ENCODE peak calls at places on chromosomes 3 and 15, in ten cellular contexts. L is ascending aorta, B is Peyer's patch, I is cardiac muscle cell, X is osteoblast, M is PC-3, A is left ventricle myocardium inferior, R is right cardiac atrium, H is colonic mucosa, P is heart left ventricle. D is an unnamed sample. For H3K27me3, the result is how much of the 10 kb centered on the place peaks cover.

GRCh38 chr15:59862191-59863155 is 141.6 kb upstream of the FOXB1 start:
- DNase-seq in X (peak), M (peak), L (no peak), H (no peak), A (no peak), I (no peak), P (no peak), R (no peak), B (no peak), D (no peak)

GRCh38 chr3:101836907-101837598 is 12.3 kb upstream of the NFKBIZ start:
- DNase-seq in X (no peak), R (no peak), H (no peak), I (no peak), B (no peak), P (no peak), A (no peak), L (no peak), M (peak), D (no peak)

GRCh38 chr15:34850121-34850520 is 54.8 kb upstream of the ACTC1 start:
- DNase-seq in L (no peak), A (no peak), H (no peak), P (peak), X (no peak), R (peak), M (no peak), I (no peak), B (no peak), D (no peak)

GRCh38 chr3:11288786-11289637 is 16.8 kb downstream of the ATG7 start:
- DNase-seq in X (peak), P (no peak), A (no peak), I (no peak), L (no peak), M (peak), B (no peak), H (no peak), R (no peak), D (no peak)

GRCh38 chr15:51620647-51621046 is 1.9 kb downstream of the DMXL2 start:
- DNase-seq in B (no peak), P (no peak), I (no peak), R (no peak), A (no peak), L (no peak), M (no peak), H (no peak), X (no peak), D (no peak)

GRCh38 chr15:70778258-70779076 is 15.1 kb upstream of the UACA start:
- DNase-seq in P (no peak), A (no peak), H (no peak), I (no peak), M (peak), B (no peak), R (no peak), L (no peak), X (peak), D (no peak)

GRCh38 chr15:75599396-75599795 is 20.3 kb upstream of the PTPN9 start:
- DNase-seq in L (no peak), M (no peak), P (no peak), H (no peak), X (peak), R (no peak), A (no peak), I (no peak), B (no peak), D (no peak)

GRCh38 chr3:110859340-110859739 is 212.3 kb upstream of the NECTIN3 start:
- DNase-seq in I (no peak), H (no peak), L (no peak), R (no peak), X (no peak), A (no peak), P (no peak), B (no peak), M (no peak), D (no peak)

GRCh38 chr3:149441662-149442442 is 32.6 kb upstream of the TM4SF4 start:
- DNase-seq in B (no peak), R (no peak), A (no peak), I (no peak), P (no peak), L (no peak), H (no peak), M (no peak), X (no peak), D (no peak)

GRCh38 chr3:13107661-13108060 is 34.4 kb upstream of the IQSEC1 start:
- DNase-seq in M (no peak), P (no peak), L (no peak), H (no peak), B (peak), X (peak), R (peak), I (no peak), A (no peak), D (no peak)

GRCh38 chr3:105647047-105647446 is 221.8 kb downstream of the CBLB start:
- DNase-seq in P (peak), R (no peak), L (no peak), X (no peak), B (peak), I (no peak), H (no peak), A (no peak), M (peak), D (no peak)

DNA sequence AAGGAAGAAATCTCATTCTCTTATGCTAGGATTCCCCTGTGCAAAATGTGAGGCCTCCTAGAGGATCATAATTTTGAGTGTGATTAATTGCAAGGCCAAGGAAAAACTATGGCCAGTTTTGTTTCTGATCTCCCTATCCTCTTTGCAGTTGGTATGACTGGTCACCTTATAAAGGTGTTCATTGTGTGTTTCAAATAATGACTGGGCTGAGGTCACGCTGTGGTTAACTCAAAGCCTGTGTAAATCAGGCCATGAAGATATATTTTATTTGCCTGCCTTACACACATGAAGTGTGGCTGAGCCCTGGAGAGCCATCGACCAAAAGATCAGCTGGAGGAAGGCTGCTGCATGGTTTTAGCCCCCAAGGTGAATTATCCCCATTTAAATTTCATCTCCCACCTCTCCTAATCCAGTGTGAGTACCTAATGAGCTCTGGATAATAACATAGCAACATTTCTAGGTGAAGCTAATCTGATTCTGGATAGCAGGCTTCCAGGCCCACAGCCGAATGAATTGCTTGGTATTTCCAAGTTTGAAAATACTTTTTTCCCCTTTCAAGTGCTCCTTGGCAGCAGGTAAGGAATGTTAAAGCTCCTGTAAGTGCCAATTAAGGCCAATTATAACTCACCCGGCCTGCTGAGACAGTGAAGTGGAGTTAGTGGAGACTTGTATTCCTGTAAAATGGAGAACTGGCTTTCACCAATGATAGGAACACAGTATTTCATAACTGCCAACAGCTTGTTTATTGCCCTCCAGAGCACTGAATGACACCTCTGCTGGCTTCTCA is 52.3 kb upstream of the SCAANT1 start:
- DNase-seq in M (no peak), L (no peak), B (no peak), P (no peak), H (peak), X (no peak), I (peak), R (no peak), A (no peak), D (no peak)
- H3K27ac ChIP-seq in M (no peak), L (no peak), B (no peak), P (peak), H (peak), X (no peak), I (peak), R (no peak), A (peak), D (no peak)

GRCh38 chr3:28476764-28477163 is 128.1 kb upstream of the AZI2 start:
- DNase-seq in H (no peak), P (no peak), L (no peak), I (no peak), R (no peak), X (no peak), M (no peak), A (no peak), B (no peak), D (no peak)
- H3K27me3 ChIP-seq in H (under half), P (under half), L (under half), I (under half), R (under half), X (under half), M (under half), A (under half), B (under half), D (under half)

GRCh38 chr3:49519916-49520385 is 34.3 kb upstream of the BSN start:
- DNase-seq in B (no peak), R (no peak), I (no peak), L (no peak), M (no peak), A (no peak), H (no peak), P (no peak), X (no peak), D (no peak)
- H3K27ac ChIP-seq in B (no peak), R (no peak), I (no peak), L (no peak), M (no peak), A (peak), H (no peak), P (no peak), X (no peak), D (no peak)

GRCh38 chr3:116254535-116254934 is 190.8 kb downstream of the LSAMP start:
- DNase-seq in I (no peak), R (no peak), L (no peak), P (no peak), M (no peak), A (no peak), B (no peak), X (no peak), H (no peak), D (no peak)
- H3K27me3 ChIP-seq in I (under half), R (under half), L (under half), P (under half), M (under half), A (under half), B (under half), X (under half), H (under half), D (under half)

DNA sequence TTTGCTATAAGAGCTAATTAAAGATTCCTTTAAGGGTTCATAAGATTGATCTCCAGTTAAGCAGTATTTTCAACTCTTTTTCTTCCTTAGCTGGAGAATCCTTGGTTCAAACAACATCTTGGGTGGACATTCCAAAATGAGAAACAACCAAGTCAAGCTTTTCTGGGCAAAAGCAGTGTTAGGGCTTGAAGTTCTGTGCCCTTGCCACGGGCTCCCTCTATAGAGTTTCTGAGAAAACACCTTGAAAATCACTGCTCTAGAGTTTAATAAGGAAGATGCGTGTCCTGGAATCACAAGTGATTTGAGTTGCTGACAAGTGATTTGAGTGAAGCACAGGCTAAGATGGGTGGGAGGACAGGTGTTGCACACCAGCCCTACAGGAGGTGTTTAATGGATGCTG is 128.9 kb downstream of the SLCO3A1 start:
- DNase-seq in H (no peak), A (no peak), M (peak), L (no peak), I (no peak), P (no peak), B (no peak), X (peak), R (no peak), D (no peak)
- H3K27ac ChIP-seq in H (no peak), A (no peak), M (no peak), L (peak), I (no peak), P (no peak), B (no peak), X (no peak), R (no peak), D (no peak)

DNA sequence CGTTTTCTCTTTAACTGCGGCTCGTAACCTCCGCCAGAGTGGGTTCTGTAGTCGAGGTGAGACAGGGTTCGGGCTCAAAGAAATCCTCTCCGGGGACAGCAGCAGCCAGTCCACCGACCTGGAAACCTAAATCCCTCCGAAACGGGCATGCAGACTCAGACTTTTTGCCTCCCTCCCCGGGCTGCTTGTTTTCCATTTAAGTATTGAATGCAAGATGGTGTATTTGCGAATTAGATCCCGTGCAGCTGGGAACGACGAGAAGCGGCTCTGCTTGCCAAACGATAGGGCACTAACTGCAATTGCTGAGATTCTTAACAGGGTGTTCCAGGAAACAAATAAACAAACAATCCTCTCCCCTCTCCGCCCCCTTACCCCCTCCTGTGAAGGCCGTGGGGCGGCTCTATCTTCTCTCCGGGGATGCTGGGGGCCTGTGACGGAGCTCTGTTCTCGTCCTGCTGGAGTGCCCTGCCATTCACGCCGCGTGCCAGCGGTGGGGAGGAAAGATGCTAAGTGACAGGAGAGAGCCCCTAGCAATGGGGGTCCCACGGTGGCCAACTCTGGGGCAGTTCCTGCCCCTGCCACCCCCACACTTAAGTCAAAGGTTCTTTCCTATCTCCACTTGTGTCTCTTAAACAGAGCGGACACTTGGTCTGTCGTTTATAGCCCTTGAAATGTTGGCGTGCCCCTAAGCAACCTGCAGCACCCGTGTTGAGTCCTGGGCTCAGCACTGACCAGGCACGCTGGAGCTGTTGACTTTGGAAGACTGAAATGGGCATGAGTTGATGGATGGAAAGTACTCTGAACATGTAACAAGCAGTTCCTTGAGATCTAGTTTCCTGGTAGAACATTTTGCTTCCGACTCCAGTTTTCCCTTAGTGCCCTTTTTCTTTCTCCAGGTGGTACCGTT is 1.3 kb upstream of the ETV5 start:
- DNase-seq in I (no peak), A (no peak), P (peak), R (peak), H (peak), X (peak), M (no peak), L (peak), B (no peak), D (no peak)
- H3K27me3 ChIP-seq in I (under half), A (under half), P (under half), R (under half), H (under half), X (under half), M (under half), L (under half), B (under half), D (half or more)

GRCh38 chr3:50264389-50264963 is 4.5 kb upstream of the SEMA3B start:
- DNase-seq in L (peak), P (peak), H (peak), B (peak), I (peak), A (peak), M (peak), X (peak), R (peak), D (no peak)
- H3K27ac ChIP-seq in L (peak), P (peak), H (peak), B (peak), I (peak), A (peak), M (peak), X (peak), R (peak), D (no peak)

D was measured in CD4-positive, alpha-beta T cell.